ENCODE peak calls at places on chromosomes 11 and 22, in five cellular contexts. L is stimulated activated CD4-positive, alpha-beta T cell treated with anti-CD3 and anti-CD28 coated beads, Interleukin-2, amount 100 ng/mL, for 24 hours; A is stimulated activated CD8-positive, alpha-beta memory T cell treated with anti-CD3 and anti-CD28 coated beads, Interleukin-12 subunit alpha, Interleukin-12 subunit beta, amount 100 ng/mL, for 4 hours; Y is EH; C is hippocampal formation. F is an unnamed sample.

GRCh38 chr11:844693-845644 is 2.3 kb downstream of the TSPAN4 start:
- DNase-seq in A (no peak), L (no peak), C (no peak), Y (peak), F (no peak)

GRCh38 chr22:41917375-41917905 is 2.6 kb upstream of the SHISA8 start:
- DNase-seq in C (no peak), Y (no peak), A (no peak), L (no peak), F (no peak)

GRCh38 chr11:32006799-32007388 is 84.0 kb upstream of the RCN1 start:
- DNase-seq in C (no peak), L (no peak), Y (peak), A (no peak), F (no peak)

GRCh38 chr22:27318516-27318915 is 483.0 kb downstream of the MN1 start:
- DNase-seq in L (no peak), C (no peak), Y (peak), A (no peak), F (no peak)

GRCh38 chr22:32202539-32203180 is 2.2 kb downstream of the RFPL2 start:
- DNase-seq in Y (peak), L (no peak), C (no peak), A (no peak), F (peak)

GRCh38 chr11:26244207-26244606 is 87.7 kb upstream of the ANO3 start:
- DNase-seq in Y (no peak), A (no peak), L (no peak), C (no peak), F (no peak)

GRCh38 chr11:126718319-126718718 is 282.3 kb downstream of the KIRREL3 start:
- DNase-seq in L (no peak), C (no peak), Y (peak), A (no peak), F (no peak)

GRCh38 chr11:60307507-60308195 is 19.4 kb upstream of the MS4A6E start:
- DNase-seq in C (no peak), L (no peak), A (no peak), Y (no peak), F (no peak)

GRCh38 chr11:66293777-66294625 is 2.3 kb downstream of the TMEM151A start:
- DNase-seq in L (no peak), Y (no peak), C (no peak), A (no peak), F (no peak)

GRCh38 chr22:25417792-25418191 is 146.7 kb upstream of the GRK3 start:
- DNase-seq in A (no peak), C (no peak), Y (no peak), L (no peak), F (no peak)

GRCh38 chr11:47460571-47461235 is 11.8 kb upstream of the RAPSN start:
- DNase-seq in C (no peak), A (no peak), L (no peak), Y (peak), F (no peak)

GRCh38 chr11:398826-399225 is 4.8 kb downstream of the PKP3 start:
- DNase-seq in L (no peak), A (no peak), Y (peak), C (no peak), F (peak)

GRCh38 chr11:78419327-78419726 is 1.7 kb upstream of the GAB2 start:
- DNase-seq in C (no peak), Y (peak), L (no peak), A (no peak), F (peak)

GRCh38 chr11:133134561-133135173 is 397.6 kb downstream of the OPCML start:
- DNase-seq in C (peak), A (no peak), Y (peak), L (peak), F (peak)

GRCh38 chr11:131217313-131218297 is 152.8 kb upstream of the NTM start:
- DNase-seq in A (no peak), L (no peak), Y (peak), C (no peak), F (no peak)

GRCh38 chr11:31656051-31656450 is 146.5 kb downstream of the ELP4 start:
- DNase-seq in Y (peak), L (no peak), C (no peak), A (no peak), F (no peak)

GRCh38 chr11:122319011-122319410 is 203.0 kb upstream of the BLID start:
- DNase-seq in A (no peak), Y (peak), L (no peak), C (no peak), F (no peak)

GRCh38 chr11:40054631-40055030 is 1404.8 kb downstream of the LRRC4C start:
- DNase-seq in L (no peak), Y (no peak), C (no peak), A (no peak), F (no peak)

GRCh38 chr22:39926175-39927152 is 25.6 kb downstream of the GRAP2 start:
- DNase-seq in L (no peak), Y (no peak), A (no peak), C (no peak), F (no peak)

GRCh38 chr11:66987158-66987620 is 12.1 kb downstream of the C11orf86 start:
- DNase-seq in L (no peak), Y (no peak), A (no peak), C (no peak), F (no peak)

GRCh38 chr11:75351541-75352416 is at the start of gene ARRB1:
- DNase-seq in L (peak), C (peak), A (peak), Y (peak), F (peak)

GRCh38 chr22:44025171-44026065 is 1.3 kb downstream of the PARVB start:
- DNase-seq in L (no peak), C (no peak), Y (no peak), A (no peak), F (peak)

GRCh38 chr11:11537372-11537771 is 84.4 kb downstream of the GALNT18 start:
- DNase-seq in A (no peak), Y (peak), L (no peak), C (no peak), F (no peak)

GRCh38 chr11:69969890-69970784 is 108.0 kb upstream of the ANO1 start:
- DNase-seq in A (no peak), L (no peak), C (no peak), Y (no peak), F (no peak)

GRCh38 chr11:118790357-118791014 is 478 bp downstream of the DDX6 start:
- DNase-seq in L (peak), A (no peak), C (peak), Y (peak), F (no peak)

GRCh38 chr11:10355257-10355661 is 50.4 kb downstream of the ADM start:
- DNase-seq in L (no peak), A (no peak), Y (peak), C (no peak), F (no peak)

GRCh38 chr22:43331698-43332097 is 11.5 kb downstream of the SCUBE1 start:
- DNase-seq in C (no peak), Y (no peak), A (no peak), L (no peak), F (no peak)

GRCh38 chr22:35739076-35739475 is 21.4 kb downstream of the APOL5 start:
- DNase-seq in C (no peak), Y (no peak), L (no peak), A (no peak), F (no peak)

GRCh38 chr11:124898711-124899110 is 1.0 kb upstream of the ROBO4 start:
- DNase-seq in A (no peak), Y (peak), C (peak), L (peak), F (no peak)

GRCh38 chr22:18968011-18968749 is 32.1 kb upstream of the PRODH start:
- DNase-seq in L (no peak), C (no peak), Y (peak), A (no peak), F (peak)

GRCh38 chr11:78040691-78041379 is 17.8 kb upstream of the KCTD14 start:
- DNase-seq in L (peak), Y (peak), A (no peak), C (no peak), F (no peak)